ENCODE peak calls at places on chromosomes 7 and 10, in ten cellular contexts. One of them, this sample, is unnamed.

GRCh38 chr10:124737708-124738107 is 6.5 kb downstream of the FAM53B start:
- DNase-seq in ovary: no peak
- DNase-seq in tibial nerve: no peak
- DNase-seq in esophagus muscularis mucosa: peak
- DNase-seq in erythroblast: no peak
- DNase-seq in sigmoid colon: no peak
- DNase-seq in transverse colon: no peak
- DNase-seq in NB4: no peak
- DNase-seq in IMR-90: no peak
- DNase-seq in suprapubic skin: no peak
- DNase-seq in this sample: no peak

GRCh38 chr10:91799580-91799975 is 1.4 kb downstream of the TNKS2 start:
- DNase-seq in ovary: no peak
- DNase-seq in tibial nerve: no peak
- DNase-seq in esophagus muscularis mucosa: no peak
- DNase-seq in erythroblast: no peak
- DNase-seq in sigmoid colon: no peak
- DNase-seq in transverse colon: no peak
- DNase-seq in NB4: no peak
- DNase-seq in IMR-90: peak
- DNase-seq in suprapubic skin: no peak
- DNase-seq in this sample: no peak

GRCh38 chr10:61896854-61897661 is 4.4 kb upstream of the ARID5B start:
- DNase-seq in ovary: peak
- DNase-seq in tibial nerve: no peak
- DNase-seq in esophagus muscularis mucosa: no peak
- DNase-seq in erythroblast: peak
- DNase-seq in sigmoid colon: peak
- DNase-seq in transverse colon: peak
- DNase-seq in NB4: peak
- DNase-seq in IMR-90: peak
- DNase-seq in suprapubic skin: no peak
- DNase-seq in this sample: peak

GRCh38 chr10:22429146-22429545 is 83.8 kb downstream of the SPAG6 start:
- DNase-seq in ovary: no peak
- DNase-seq in tibial nerve: no peak
- DNase-seq in esophagus muscularis mucosa: no peak
- DNase-seq in erythroblast: no peak
- DNase-seq in sigmoid colon: no peak
- DNase-seq in transverse colon: no peak
- DNase-seq in NB4: no peak
- DNase-seq in IMR-90: no peak
- DNase-seq in suprapubic skin: no peak
- DNase-seq in this sample: no peak

GRCh38 chr10:8193546-8193945 is 139.1 kb downstream of the GATA3 start:
- DNase-seq in ovary: no peak
- DNase-seq in tibial nerve: no peak
- DNase-seq in esophagus muscularis mucosa: no peak
- DNase-seq in erythroblast: no peak
- DNase-seq in sigmoid colon: no peak
- DNase-seq in transverse colon: no peak
- DNase-seq in NB4: no peak
- DNase-seq in IMR-90: no peak
- DNase-seq in suprapubic skin: no peak
- DNase-seq in this sample: no peak

GRCh38 chr7:7344583-7344982 is 162.2 kb downstream of the C1GALT1 start:
- DNase-seq in ovary: no peak
- DNase-seq in tibial nerve: no peak
- DNase-seq in esophagus muscularis mucosa: no peak
- DNase-seq in erythroblast: no peak
- DNase-seq in sigmoid colon: no peak
- DNase-seq in transverse colon: no peak
- DNase-seq in NB4: no peak
- DNase-seq in IMR-90: no peak
- DNase-seq in suprapubic skin: no peak
- DNase-seq in this sample: no peak

GRCh38 chr7:106346678-106347217 is 62.0 kb upstream of the NAMPT start:
- DNase-seq in ovary: no peak
- DNase-seq in tibial nerve: no peak
- DNase-seq in esophagus muscularis mucosa: peak
- DNase-seq in erythroblast: no peak
- DNase-seq in sigmoid colon: no peak
- DNase-seq in transverse colon: no peak
- DNase-seq in NB4: peak
- DNase-seq in IMR-90: peak
- DNase-seq in suprapubic skin: no peak
- DNase-seq in this sample: peak

GRCh38 chr7:14197280-14197679 is 207.8 kb upstream of the ETV1 start:
- DNase-seq in ovary: no peak
- DNase-seq in tibial nerve: no peak
- DNase-seq in esophagus muscularis mucosa: no peak
- DNase-seq in erythroblast: no peak
- DNase-seq in sigmoid colon: no peak
- DNase-seq in transverse colon: no peak
- DNase-seq in NB4: no peak
- DNase-seq in IMR-90: no peak
- DNase-seq in suprapubic skin: no peak
- DNase-seq in this sample: peak

GRCh38 chr7:103915958-103916357 is 73.5 kb downstream of the RELN start:
- DNase-seq in ovary: no peak
- DNase-seq in tibial nerve: no peak
- DNase-seq in esophagus muscularis mucosa: no peak
- DNase-seq in erythroblast: peak
- DNase-seq in sigmoid colon: no peak
- DNase-seq in transverse colon: no peak
- DNase-seq in NB4: peak
- DNase-seq in IMR-90: peak
- DNase-seq in suprapubic skin: no peak
- DNase-seq in this sample: no peak

GRCh38 chr10:91416339-91416868 is 6.3 kb downstream of the HECTD2 start:
- DNase-seq in ovary: no peak
- DNase-seq in tibial nerve: no peak
- DNase-seq in esophagus muscularis mucosa: no peak
- DNase-seq in erythroblast: no peak
- DNase-seq in sigmoid colon: no peak
- DNase-seq in transverse colon: no peak
- DNase-seq in NB4: no peak
- DNase-seq in IMR-90: no peak
- DNase-seq in suprapubic skin: no peak
- DNase-seq in this sample: no peak

GRCh38 chr7:71131753-71132520 is at the start of gene GALNT17:
- DNase-seq in ovary: peak
- DNase-seq in tibial nerve: no peak
- DNase-seq in esophagus muscularis mucosa: no peak
- DNase-seq in erythroblast: no peak
- DNase-seq in sigmoid colon: no peak
- DNase-seq in transverse colon: no peak
- DNase-seq in NB4: no peak
- DNase-seq in IMR-90: no peak
- DNase-seq in suprapubic skin: no peak
- DNase-seq in this sample: peak

GRCh38 chr7:138607216-138608126 is 93.7 kb downstream of the SVOPL start:
- DNase-seq in ovary: no peak
- DNase-seq in tibial nerve: no peak
- DNase-seq in esophagus muscularis mucosa: no peak
- DNase-seq in erythroblast: no peak
- DNase-seq in sigmoid colon: no peak
- DNase-seq in transverse colon: no peak
- DNase-seq in NB4: peak
- DNase-seq in IMR-90: no peak
- DNase-seq in suprapubic skin: no peak
- DNase-seq in this sample: no peak

GRCh38 chr7:66013938-66014337 is 31.9 kb upstream of the GUSB start:
- DNase-seq in ovary: no peak
- DNase-seq in tibial nerve: no peak
- DNase-seq in esophagus muscularis mucosa: no peak
- DNase-seq in erythroblast: peak
- DNase-seq in sigmoid colon: no peak
- DNase-seq in transverse colon: peak
- DNase-seq in NB4: peak
- DNase-seq in IMR-90: peak
- DNase-seq in suprapubic skin: no peak
- DNase-seq in this sample: peak

GRCh38 chr7:144668503-144668902 is 167.3 kb downstream of the TPK1 start:
- DNase-seq in ovary: no peak
- DNase-seq in tibial nerve: no peak
- DNase-seq in esophagus muscularis mucosa: no peak
- DNase-seq in erythroblast: no peak
- DNase-seq in sigmoid colon: no peak
- DNase-seq in transverse colon: no peak
- DNase-seq in NB4: no peak
- DNase-seq in IMR-90: no peak
- DNase-seq in suprapubic skin: no peak
- DNase-seq in this sample: no peak

GRCh38 chr7:128862571-128863432 is at the start of gene ATP6V1F:
- DNase-seq in ovary: peak
- DNase-seq in tibial nerve: peak
- DNase-seq in esophagus muscularis mucosa: peak
- DNase-seq in erythroblast: peak
- DNase-seq in sigmoid colon: peak
- DNase-seq in transverse colon: peak
- DNase-seq in NB4: peak
- DNase-seq in IMR-90: peak
- DNase-seq in suprapubic skin: peak
- DNase-seq in this sample: peak
- TF ChIP-seq POLR2A in ovary: peak
- TF ChIP-seq POLR2A in tibial nerve: peak
- TF ChIP-seq POLR2A in esophagus muscularis mucosa: peak
- TF ChIP-seq POLR2A in erythroblast: peak
- TF ChIP-seq POLR2A in sigmoid colon: peak
- TF ChIP-seq POLR2A in transverse colon: peak
- TF ChIP-seq POLR2A in NB4: peak
- TF ChIP-seq POLR2A in IMR-90: peak
- TF ChIP-seq POLR2A in suprapubic skin: peak
- TF ChIP-seq POLR2A in this sample: peak

GRCh38 chr10:112429654-112430230 is 17.0 kb downstream of the ZDHHC6 start:
- DNase-seq in ovary: no peak
- DNase-seq in tibial nerve: no peak
- DNase-seq in esophagus muscularis mucosa: no peak
- DNase-seq in erythroblast: no peak
- DNase-seq in sigmoid colon: no peak
- DNase-seq in transverse colon: no peak
- DNase-seq in NB4: no peak
- DNase-seq in IMR-90: no peak
- DNase-seq in suprapubic skin: no peak
- DNase-seq in this sample: no peak
- TF ChIP-seq POLR2A in ovary: no peak
- TF ChIP-seq POLR2A in tibial nerve: no peak
- TF ChIP-seq POLR2A in esophagus muscularis mucosa: no peak
- TF ChIP-seq POLR2A in erythroblast: no peak
- TF ChIP-seq POLR2A in sigmoid colon: no peak
- TF ChIP-seq POLR2A in transverse colon: no peak
- TF ChIP-seq POLR2A in NB4: no peak
- TF ChIP-seq POLR2A in IMR-90: no peak
- TF ChIP-seq POLR2A in suprapubic skin: no peak
- TF ChIP-seq POLR2A in this sample: no peak

DNA sequence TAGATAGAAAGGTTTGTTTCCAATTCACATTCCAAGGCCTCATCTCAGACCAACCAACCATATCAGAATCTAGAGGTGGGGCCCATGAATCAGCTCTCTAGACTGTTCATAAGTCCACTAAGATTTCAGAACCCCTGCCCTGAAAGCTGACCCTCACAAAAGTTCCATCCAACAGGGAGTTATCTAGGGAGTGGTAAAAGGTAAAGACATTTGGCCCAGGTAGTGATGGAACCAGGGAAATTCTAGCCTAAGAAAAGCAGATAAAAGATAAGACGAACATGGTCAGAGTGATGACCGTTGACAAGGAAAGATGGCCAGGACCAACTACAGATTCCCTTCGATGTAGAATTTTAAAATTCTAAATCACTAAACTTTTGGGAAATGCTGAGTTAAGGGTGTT is 198.0 kb upstream of the NEBL start:
- DNase-seq in ovary: no peak
- DNase-seq in tibial nerve: no peak
- DNase-seq in esophagus muscularis mucosa: no peak
- DNase-seq in erythroblast: no peak
- DNase-seq in sigmoid colon: no peak
- DNase-seq in transverse colon: no peak
- DNase-seq in NB4: no peak
- DNase-seq in IMR-90: no peak
- DNase-seq in suprapubic skin: no peak
- DNase-seq in this sample: no peak
- TF ChIP-seq POLR2A in ovary: no peak
- TF ChIP-seq POLR2A in tibial nerve: no peak
- TF ChIP-seq POLR2A in esophagus muscularis mucosa: no peak
- TF ChIP-seq POLR2A in erythroblast: no peak
- TF ChIP-seq POLR2A in sigmoid colon: no peak
- TF ChIP-seq POLR2A in transverse colon: no peak
- TF ChIP-seq POLR2A in NB4: no peak
- TF ChIP-seq POLR2A in IMR-90: no peak
- TF ChIP-seq POLR2A in suprapubic skin: no peak
- TF ChIP-seq POLR2A in this sample: no peak

GRCh38 chr7:152462995-152463713 is 27.4 kb upstream of the KMT2C start:
- DNase-seq in ovary: no peak
- DNase-seq in tibial nerve: no peak
- DNase-seq in esophagus muscularis mucosa: no peak
- DNase-seq in erythroblast: peak
- DNase-seq in sigmoid colon: no peak
- DNase-seq in transverse colon: no peak
- DNase-seq in NB4: no peak
- DNase-seq in IMR-90: peak
- DNase-seq in suprapubic skin: no peak
- DNase-seq in this sample: peak
- TF ChIP-seq POLR2A in ovary: peak
- TF ChIP-seq POLR2A in tibial nerve: peak
- TF ChIP-seq POLR2A in esophagus muscularis mucosa: peak
- TF ChIP-seq POLR2A in erythroblast: no peak
- TF ChIP-seq POLR2A in sigmoid colon: peak
- TF ChIP-seq POLR2A in transverse colon: peak
- TF ChIP-seq POLR2A in NB4: peak
- TF ChIP-seq POLR2A in IMR-90: no peak
- TF ChIP-seq POLR2A in suprapubic skin: peak
- TF ChIP-seq POLR2A in this sample: peak

This sample was measured in adrenal gland.